ENCODE peak calls at places on chromosomes 2 and 18, in ten cellular contexts. D, Z, O, E, Q, C, R, J, G and Y are unnamed samples.

GRCh38 chr2:127646487-127647241 is 711 bp downstream of the GPR17 start:
- DNase-seq in E (no peak), R (no peak), D (no peak), Z (no peak), J (peak; percentile 82), G (no peak), O (no peak), C (no peak), Q (no peak), Y (no peak)

GRCh38 chr2:177393381-177393780 is 808 bp downstream of the AGPS start:
- DNase-seq in D (no peak), C (no peak), Q (no peak), R (no peak), Z (no peak), G (peak; percentile 4), J (no peak), O (peak; percentile 14), E (peak; percentile 6), Y (no peak)

GRCh38 chr2:172889767-172890430 is 154.3 kb downstream of the RAPGEF4 start:
- DNase-seq in G (no peak), E (no peak), J (no peak), Z (no peak), O (no peak), R (no peak), D (no peak), C (no peak), Q (peak; percentile 17), Y (no peak)

GRCh38 chr18:12803069-12803936 is 80.7 kb downstream of the PTPN2 start:
- DNase-seq in J (no peak), G (no peak), Z (no peak), C (no peak), Q (peak; percentile 58), D (no peak), O (no peak), R (no peak), E (no peak), Y (no peak)

GRCh38 chr2:175432021-175432420 is 250.5 kb upstream of the ATP5MC3 start:
- DNase-seq in R (no peak), Q (peak; percentile 77), E (no peak), D (no peak), J (no peak), C (no peak), Z (no peak), G (peak; percentile 43), O (no peak), Y (no peak)

GRCh38 chr18:22112215-22112614 is 57.2 kb upstream of the GATA6 start:
- DNase-seq in Z (no peak), J (no peak), E (no peak), R (no peak), Q (no peak), G (no peak), D (no peak), O (no peak), C (no peak), Y (no peak)

GRCh38 chr2:223044092-223044836 is 7.7 kb upstream of the KCNE4 start:
- DNase-seq in O (no peak), R (no peak), Z (no peak), J (no peak), C (no peak), G (no peak), E (no peak), D (no peak), Q (no peak), Y (no peak)

GRCh38 chr18:7616661-7617060 is 49.5 kb downstream of the PTPRM start:
- DNase-seq in R (peak; percentile 50), O (no peak), J (no peak), D (no peak), C (no peak), Z (no peak), E (peak; percentile 64), Q (no peak), G (no peak), Y (no peak)

GRCh38 chr2:171436307-171436706 is 2.3 kb downstream of the DCAF17 start:
- DNase-seq in D (no peak), O (peak; percentile 92), G (no peak), J (no peak), E (peak; percentile 93), C (no peak), Z (no peak), Q (no peak), R (no peak), Y (no peak)

GRCh38 chr18:22684268-22684667 is 248.9 kb upstream of the RBBP8 start:
- DNase-seq in O (no peak), Q (no peak), D (no peak), G (no peak), R (no peak), J (no peak), Z (no peak), C (no peak), E (no peak), Y (no peak)

GRCh38 chr2:200442471-200442870 is 67.4 kb downstream of the KCTD18 start:
- DNase-seq in C (no peak), J (no peak), G (no peak), O (no peak), Z (no peak), Q (no peak), E (peak; percentile 59), R (no peak), D (no peak), Y (no peak)

GRCh38 chr2:109398616-109399015 is 215.2 kb downstream of the SEPTIN10 start:
- DNase-seq in D (no peak), J (no peak), R (no peak), O (no peak), C (no peak), E (no peak), Q (no peak), G (no peak), Z (no peak), Y (no peak)

GRCh38 chr2:147082850-147083522 is 761.8 kb upstream of the ACVR2A start:
- DNase-seq in R (peak; percentile 29), J (no peak), Q (peak; percentile 45), O (peak; percentile 66), E (peak; percentile 54), C (peak; percentile 18), D (peak; percentile 75), Z (no peak), G (peak; percentile 77), Y (peak; percentile 90)

GRCh38 chr18:7575465-7576026 is 8.4 kb downstream of the PTPRM start:
- DNase-seq in Z (no peak), D (no peak), J (no peak), E (peak; percentile 75), O (peak; percentile 43), Q (no peak), R (no peak), G (no peak), C (no peak), Y (no peak)

GRCh38 chr18:76487076-76487475 is 8.0 kb downstream of the ZNF516 start:
- DNase-seq in C (no peak), J (no peak), E (peak; percentile 33), D (no peak), O (no peak), Q (no peak), Z (no peak), R (no peak), G (no peak), Y (no peak)

GRCh38 chr2:230872151-230872967 is 7.6 kb downstream of the ITM2C start:
- DNase-seq in Z (no peak), R (no peak), J (peak; percentile 73), Q (no peak), C (no peak), O (no peak), G (no peak), D (no peak), E (no peak), Y (no peak)

GRCh38 chr2:51638811-51639210 is 606.9 kb upstream of the NRXN1 start:
- DNase-seq in G (no peak), D (no peak), E (no peak), R (no peak), J (no peak), Q (no peak), C (no peak), Z (no peak), O (no peak), Y (no peak)

GRCh38 chr2:44087714-44088092 is 81.0 kb upstream of the PPM1B start:
- DNase-seq in E (no peak), D (no peak), C (no peak), Q (no peak), O (no peak), R (no peak), Z (no peak), G (peak; percentile 26), J (no peak), Y (no peak)

GRCh38 chr2:196277002-196277401 is 105.6 kb upstream of the STK17B start:
- DNase-seq in C (no peak), Q (no peak), Z (no peak), R (no peak), E (peak; percentile 51), D (peak; percentile 30), J (no peak), G (no peak), O (no peak), Y (no peak)

GRCh38 chr2:46490521-46491141 is 11.3 kb downstream of the TMEM247 start:
- DNase-seq in R (no peak), J (peak; percentile 86), G (no peak), O (no peak), D (no peak), Q (no peak), E (no peak), Z (peak; percentile 71), C (peak; percentile 54), Y (no peak)

GRCh38 chr2:120520929-120521912 is 175.3 kb downstream of the INHBB start:
- DNase-seq in J (peak; percentile 53), R (no peak), Z (no peak), Q (peak; percentile 5), E (peak; percentile 47), D (peak; percentile 75), O (peak; percentile 27), C (no peak), G (peak; percentile 60), Y (peak; percentile 44)

GRCh38 chr2:182672471-182673165 is 43.4 kb upstream of the DNAJC10 start:
- DNase-seq in E (peak; percentile 85), G (no peak), J (no peak), Q (no peak), O (peak; percentile 92), D (no peak), R (peak; percentile 19), Z (no peak), C (no peak), Y (no peak)

GRCh38 chr2:210558708-210559107 is 2.3 kb downstream of the CPS1 start:
- DNase-seq in R (no peak), Z (no peak), C (no peak), D (no peak), J (no peak), Q (peak; percentile 19), G (no peak), E (peak; percentile 33), O (peak; percentile 27), Y (no peak)

GRCh38 chr2:30710016-30710415 is 97.2 kb downstream of the CAPN13 start:
- DNase-seq in E (no peak), Z (no peak), C (no peak), G (no peak), D (no peak), R (no peak), O (no peak), Q (no peak), J (no peak), Y (no peak)

GRCh38 chr2:40653829-40654228 is 201.9 kb upstream of the SLC8A1 start:
- DNase-seq in Q (no peak), G (no peak), D (no peak), C (no peak), R (no peak), E (peak; percentile 51), J (no peak), Z (no peak), O (no peak), Y (no peak)

GRCh38 chr18:13611058-13611615 is 115.2 kb downstream of the FAM210A start:
- DNase-seq in J (peak; percentile 74), C (peak; percentile 60), Q (no peak), D (no peak), R (no peak), E (peak; percentile 6), Z (no peak), G (peak; percentile 51), O (peak; percentile 66), Y (peak; percentile 22)

GRCh38 chr2:233706720-233707119 is 6.0 kb upstream of the UGT1A5 start:
- DNase-seq in J (no peak), E (no peak), R (no peak), O (peak; percentile 35), C (no peak), Q (no peak), D (no peak), G (no peak), Z (no peak), Y (no peak)

GRCh38 chr18:62436636-62437519 is 85.9 kb upstream of the ZCCHC2 start:
- DNase-seq in C (no peak), J (peak; percentile 81), Q (no peak), O (peak; percentile 63), Z (peak; percentile 73), E (peak; percentile 76), G (no peak), D (no peak), R (no peak), Y (no peak)